ENCODE peak calls at places on chromosomes 7 and 10, in nine cellular contexts. One of them, this sample, is unnamed. For H3K4me1, the result is how much of the 10 kb centered on the place peaks cover.

GRCh38 chr7:55245271-55245723 is 119.8 kb upstream of the LANCL2 start:
- DNase-seq in heart right ventricle: no peak
- DNase-seq in IMR-90: peak
- DNase-seq in right lobe of liver: no peak
- DNase-seq in astrocyte: peak
- DNase-seq in Peyer's patch: no peak
- DNase-seq in cardiac muscle cell: peak
- DNase-seq in Panc1: no peak
- DNase-seq in vagina: no peak
- DNase-seq in this sample: no peak

GRCh38 chr7:138902156-138902555 is 79.0 kb downstream of the KIAA1549 start:
- DNase-seq in Peyer's patch: no peak
- DNase-seq in astrocyte: no peak
- DNase-seq in right lobe of liver: no peak
- DNase-seq in vagina: no peak
- DNase-seq in heart right ventricle: no peak
- DNase-seq in cardiac muscle cell: no peak
- DNase-seq in IMR-90: no peak
- DNase-seq in Panc1: no peak
- DNase-seq in this sample: no peak

GRCh38 chr7:149806726-149807125 is 31.4 kb upstream of the ZNF862 start:
- DNase-seq in Panc1: no peak
- DNase-seq in Peyer's patch: no peak
- DNase-seq in astrocyte: no peak
- DNase-seq in vagina: no peak
- DNase-seq in IMR-90: no peak
- DNase-seq in heart right ventricle: no peak
- DNase-seq in cardiac muscle cell: no peak
- DNase-seq in right lobe of liver: no peak
- DNase-seq in this sample: no peak

GRCh38 chr7:152341039-152341913 is 94.5 kb downstream of the KMT2C start:
- DNase-seq in vagina: no peak
- DNase-seq in right lobe of liver: no peak
- DNase-seq in heart right ventricle: peak
- DNase-seq in Peyer's patch: peak
- DNase-seq in IMR-90: peak
- DNase-seq in Panc1: peak
- DNase-seq in cardiac muscle cell: peak
- DNase-seq in astrocyte: peak
- DNase-seq in this sample: peak

GRCh38 chr7:22726849-22727792 is at the start of gene IL6:
- DNase-seq in Peyer's patch: peak
- DNase-seq in vagina: no peak
- DNase-seq in Panc1: no peak
- DNase-seq in astrocyte: peak
- DNase-seq in right lobe of liver: peak
- DNase-seq in IMR-90: peak
- DNase-seq in heart right ventricle: peak
- DNase-seq in cardiac muscle cell: peak
- DNase-seq in this sample: peak

GRCh38 chr7:18552311-18552916 is 56.9 kb downstream of the HDAC9 start:
- DNase-seq in Panc1: no peak
- DNase-seq in vagina: no peak
- DNase-seq in heart right ventricle: no peak
- DNase-seq in Peyer's patch: no peak
- DNase-seq in astrocyte: no peak
- DNase-seq in IMR-90: peak
- DNase-seq in cardiac muscle cell: no peak
- DNase-seq in right lobe of liver: no peak
- DNase-seq in this sample: peak

GRCh38 chr10:24685958-24686540 is 37.6 kb downstream of the ARHGAP21 start:
- DNase-seq in cardiac muscle cell: peak
- DNase-seq in right lobe of liver: no peak
- DNase-seq in Panc1: no peak
- DNase-seq in heart right ventricle: no peak
- DNase-seq in vagina: no peak
- DNase-seq in Peyer's patch: no peak
- DNase-seq in IMR-90: peak
- DNase-seq in astrocyte: peak
- DNase-seq in this sample: peak

GRCh38 chr7:18961997-18962396 is 155.4 kb downstream of the TWIST1 start:
- DNase-seq in Panc1: no peak
- DNase-seq in right lobe of liver: no peak
- DNase-seq in cardiac muscle cell: peak
- DNase-seq in heart right ventricle: no peak
- DNase-seq in Peyer's patch: no peak
- DNase-seq in IMR-90: peak
- DNase-seq in vagina: no peak
- DNase-seq in astrocyte: peak
- DNase-seq in this sample: no peak

GRCh38 chr7:130010689-130011412 is 40.3 kb downstream of the ZC3HC1 start:
- DNase-seq in vagina: no peak
- DNase-seq in Peyer's patch: peak
- DNase-seq in IMR-90: peak
- DNase-seq in right lobe of liver: peak
- DNase-seq in cardiac muscle cell: peak
- DNase-seq in Panc1: peak
- DNase-seq in heart right ventricle: peak
- DNase-seq in astrocyte: peak
- DNase-seq in this sample: peak

GRCh38 chr7:98294798-98295382 is 13.4 kb downstream of the BRI3 start:
- DNase-seq in heart right ventricle: peak
- DNase-seq in right lobe of liver: no peak
- DNase-seq in cardiac muscle cell: peak
- DNase-seq in Panc1: no peak
- DNase-seq in Peyer's patch: peak
- DNase-seq in IMR-90: peak
- DNase-seq in astrocyte: no peak
- DNase-seq in vagina: no peak
- DNase-seq in this sample: peak

GRCh38 chr7:107692501-107692900 is 31.9 kb downstream of the SLC26A4 start:
- DNase-seq in vagina: no peak
- DNase-seq in IMR-90: peak
- DNase-seq in cardiac muscle cell: no peak
- DNase-seq in Peyer's patch: no peak
- DNase-seq in Panc1: no peak
- DNase-seq in astrocyte: peak
- DNase-seq in right lobe of liver: no peak
- DNase-seq in heart right ventricle: no peak
- DNase-seq in this sample: peak

GRCh38 chr7:107690084-107690483 is 29.5 kb downstream of the SLC26A4 start:
- DNase-seq in cardiac muscle cell: no peak
- DNase-seq in IMR-90: no peak
- DNase-seq in vagina: no peak
- DNase-seq in Panc1: no peak
- DNase-seq in right lobe of liver: no peak
- DNase-seq in astrocyte: no peak
- DNase-seq in Peyer's patch: no peak
- DNase-seq in heart right ventricle: no peak
- DNase-seq in this sample: no peak

GRCh38 chr7:107689553-107689952 is 28.9 kb downstream of the SLC26A4 start:
- DNase-seq in cardiac muscle cell: no peak
- DNase-seq in IMR-90: no peak
- DNase-seq in Peyer's patch: no peak
- DNase-seq in Panc1: no peak
- DNase-seq in astrocyte: no peak
- DNase-seq in heart right ventricle: no peak
- DNase-seq in right lobe of liver: no peak
- DNase-seq in vagina: no peak
- DNase-seq in this sample: no peak

GRCh38 chr7:107691713-107692112 is 31.1 kb downstream of the SLC26A4 start:
- DNase-seq in astrocyte: peak
- DNase-seq in IMR-90: peak
- DNase-seq in right lobe of liver: no peak
- DNase-seq in cardiac muscle cell: peak
- DNase-seq in heart right ventricle: peak
- DNase-seq in Peyer's patch: no peak
- DNase-seq in vagina: no peak
- DNase-seq in Panc1: no peak
- DNase-seq in this sample: peak

GRCh38 chr7:107690611-107691010 is 30.0 kb downstream of the SLC26A4 start:
- DNase-seq in heart right ventricle: no peak
- DNase-seq in Peyer's patch: no peak
- DNase-seq in cardiac muscle cell: peak
- DNase-seq in right lobe of liver: no peak
- DNase-seq in vagina: no peak
- DNase-seq in IMR-90: peak
- DNase-seq in Panc1: no peak
- DNase-seq in astrocyte: peak
- DNase-seq in this sample: peak
- H3K4me1 ChIP-seq in heart right ventricle: under half
- H3K4me1 ChIP-seq in Peyer's patch: under half
- H3K4me1 ChIP-seq in cardiac muscle cell: under half
- H3K4me1 ChIP-seq in right lobe of liver: under half
- H3K4me1 ChIP-seq in vagina: under half
- H3K4me1 ChIP-seq in IMR-90: under half
- H3K4me1 ChIP-seq in Panc1: under half
- H3K4me1 ChIP-seq in astrocyte: half or more
- H3K4me1 ChIP-seq in this sample: under half

GRCh38 chr7:12727455-12728191 is 40.2 kb downstream of the ARL4A start:
- DNase-seq in right lobe of liver: no peak
- DNase-seq in cardiac muscle cell: peak
- DNase-seq in astrocyte: no peak
- DNase-seq in vagina: no peak
- DNase-seq in heart right ventricle: peak
- DNase-seq in Peyer's patch: no peak
- DNase-seq in IMR-90: peak
- DNase-seq in Panc1: no peak
- DNase-seq in this sample: peak

GRCh38 chr7:12731214-12731656 is 43.8 kb downstream of the ARL4A start:
- DNase-seq in heart right ventricle: no peak
- DNase-seq in right lobe of liver: no peak
- DNase-seq in astrocyte: no peak
- DNase-seq in Panc1: no peak
- DNase-seq in cardiac muscle cell: peak
- DNase-seq in vagina: no peak
- DNase-seq in IMR-90: peak
- DNase-seq in Peyer's patch: no peak
- DNase-seq in this sample: peak

GRCh38 chr7:12728192-12728538 is 40.7 kb downstream of the ARL4A start:
- DNase-seq in Panc1: no peak
- DNase-seq in IMR-90: no peak
- DNase-seq in cardiac muscle cell: peak
- DNase-seq in Peyer's patch: no peak
- DNase-seq in astrocyte: no peak
- DNase-seq in heart right ventricle: peak
- DNase-seq in vagina: no peak
- DNase-seq in right lobe of liver: no peak
- DNase-seq in this sample: peak

GRCh38 chr7:12730523-12730922 is 43.1 kb downstream of the ARL4A start:
- DNase-seq in vagina: no peak
- DNase-seq in Peyer's patch: no peak
- DNase-seq in right lobe of liver: no peak
- DNase-seq in heart right ventricle: no peak
- DNase-seq in astrocyte: no peak
- DNase-seq in cardiac muscle cell: no peak
- DNase-seq in IMR-90: no peak
- DNase-seq in Panc1: no peak
- DNase-seq in this sample: no peak

GRCh38 chr7:12729112-12729511 is 41.7 kb downstream of the ARL4A start:
- DNase-seq in Peyer's patch: peak
- DNase-seq in Panc1: no peak
- DNase-seq in right lobe of liver: peak
- DNase-seq in astrocyte: peak
- DNase-seq in IMR-90: peak
- DNase-seq in cardiac muscle cell: peak
- DNase-seq in vagina: no peak
- DNase-seq in heart right ventricle: peak
- DNase-seq in this sample: peak
- H3K4me1 ChIP-seq in Peyer's patch: under half
- H3K4me1 ChIP-seq in Panc1: under half
- H3K4me1 ChIP-seq in right lobe of liver: under half
- H3K4me1 ChIP-seq in astrocyte: under half
- H3K4me1 ChIP-seq in IMR-90: under half
- H3K4me1 ChIP-seq in cardiac muscle cell: under half
- H3K4me1 ChIP-seq in vagina: under half
- H3K4me1 ChIP-seq in heart right ventricle: half or more
- H3K4me1 ChIP-seq in this sample: under half

DNA sequence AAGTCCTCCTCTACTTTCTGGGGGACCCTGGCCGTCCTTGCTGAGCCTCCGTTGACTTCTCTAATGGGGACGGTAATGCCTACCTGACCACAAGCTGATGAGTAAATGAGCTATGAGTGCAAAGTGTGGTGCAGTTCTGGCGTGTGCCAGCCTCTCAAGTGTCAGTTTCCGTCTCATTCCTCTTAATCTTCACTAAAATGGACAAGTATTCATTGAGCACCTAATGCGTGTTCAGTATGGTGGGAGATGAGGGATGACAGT is 623 bp upstream of the HERPUD2 start:
- DNase-seq in right lobe of liver: no peak
- DNase-seq in Peyer's patch: no peak
- DNase-seq in heart right ventricle: no peak
- DNase-seq in Panc1: no peak
- DNase-seq in vagina: no peak
- DNase-seq in astrocyte: no peak
- DNase-seq in IMR-90: no peak
- DNase-seq in cardiac muscle cell: no peak
- DNase-seq in this sample: no peak
- H3K4me1 ChIP-seq in right lobe of liver: under half
- H3K4me1 ChIP-seq in Peyer's patch: under half
- H3K4me1 ChIP-seq in heart right ventricle: under half
- H3K4me1 ChIP-seq in Panc1: under half
- H3K4me1 ChIP-seq in vagina: under half
- H3K4me1 ChIP-seq in astrocyte: under half
- H3K4me1 ChIP-seq in IMR-90: under half
- H3K4me1 ChIP-seq in cardiac muscle cell: under half
- H3K4me1 ChIP-seq in this sample: half or more

GRCh38 chr10:101778151-101778780 is 2.4 kb upstream of the FGF8 start:
- DNase-seq in Peyer's patch: peak
- DNase-seq in vagina: no peak
- DNase-seq in Panc1: no peak
- DNase-seq in heart right ventricle: no peak
- DNase-seq in right lobe of liver: no peak
- DNase-seq in astrocyte: no peak
- DNase-seq in IMR-90: no peak
- DNase-seq in cardiac muscle cell: no peak
- DNase-seq in this sample: no peak
- H3K4me1 ChIP-seq in Peyer's patch: under half
- H3K4me1 ChIP-seq in vagina: half or more
- H3K4me1 ChIP-seq in Panc1: under half
- H3K4me1 ChIP-seq in heart right ventricle: under half
- H3K4me1 ChIP-seq in right lobe of liver: under half
- H3K4me1 ChIP-seq in astrocyte: under half
- H3K4me1 ChIP-seq in IMR-90: under half
- H3K4me1 ChIP-seq in cardiac muscle cell: under half
- H3K4me1 ChIP-seq in this sample: under half

DNA sequence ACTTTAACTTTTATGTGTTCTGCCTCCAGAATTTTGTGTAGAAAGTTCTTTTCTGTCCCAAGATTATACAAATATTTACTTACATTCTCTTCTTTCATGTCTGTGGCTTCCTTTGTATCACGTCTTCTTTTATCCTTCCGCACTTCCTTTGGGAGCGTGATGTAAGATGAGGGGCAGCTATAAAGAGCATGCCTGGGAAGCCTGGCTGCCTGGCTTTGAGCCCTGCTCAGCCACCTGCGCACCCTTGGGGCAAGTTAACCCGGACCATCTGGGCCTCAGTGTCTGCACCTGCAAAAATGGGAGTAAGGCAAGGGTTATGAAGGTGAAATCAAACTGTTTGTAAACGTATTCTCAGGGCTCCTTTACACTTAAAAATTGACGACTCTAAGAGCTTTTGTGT is 25.2 kb downstream of the PALD1 start:
- DNase-seq in heart right ventricle: no peak
- DNase-seq in Peyer's patch: no peak
- DNase-seq in astrocyte: peak
- DNase-seq in IMR-90: no peak
- DNase-seq in right lobe of liver: no peak
- DNase-seq in cardiac muscle cell: no peak
- DNase-seq in vagina: no peak
- DNase-seq in Panc1: no peak
- DNase-seq in this sample: no peak
- H3K4me1 ChIP-seq in heart right ventricle: half or more
- H3K4me1 ChIP-seq in Peyer's patch: under half
- H3K4me1 ChIP-seq in astrocyte: under half
- H3K4me1 ChIP-seq in IMR-90: under half
- H3K4me1 ChIP-seq in right lobe of liver: under half
- H3K4me1 ChIP-seq in cardiac muscle cell: under half
- H3K4me1 ChIP-seq in vagina: under half
- H3K4me1 ChIP-seq in Panc1: under half
- H3K4me1 ChIP-seq in this sample: half or more

This sample was measured in endothelial cell of umbilical vein.